ENCODE peak calls at places on chromosomes 2 and 18, in six cellular contexts. J, D, G, B, E and T are unnamed samples.

GRCh38 chr2:205477016-205477705 is 205.1 kb upstream of the NRP2 start:
- DNase-seq in J (no peak), D (no peak), G (no peak), B (peak; percentile 2), E (no peak), T (no peak)

GRCh38 chr2:40103590-40103989 is 324.5 kb upstream of the THUMPD2 start:
- DNase-seq in J (no peak), D (peak; percentile 45), G (no peak), B (peak; percentile 58), E (no peak), T (peak; percentile 84)

GRCh38 chr2:98502556-98503335 is 58.1 kb downstream of the INPP4A start:
- DNase-seq in J (no peak), D (peak; percentile 85), G (no peak), B (peak; percentile 86), E (no peak), T (peak; percentile 66)

GRCh38 chr2:73004889-73005596 is 66.5 kb downstream of the SFXN5 start:
- DNase-seq in J (peak; percentile 23), D (no peak), G (no peak), B (no peak), E (no peak), T (no peak)

GRCh38 chr2:7845332-7845731 is 836.5 kb upstream of the ID2 start:
- DNase-seq in J (no peak), D (peak; percentile 65), G (no peak), B (peak; percentile 56), E (no peak), T (peak; percentile 90)

GRCh38 chr2:1594281-1595171 is 149.8 kb downstream of the PXDN start:
- DNase-seq in J (peak; percentile 32), D (no peak), G (no peak), B (no peak), E (no peak), T (no peak)

GRCh38 chr18:24600076-24600654 is 139.7 kb downstream of the HRH4 start:
- DNase-seq in J (no peak), D (peak; percentile 72), G (no peak), B (peak; percentile 76), E (no peak), T (peak; percentile 76)

GRCh38 chr2:223897669-223898314 is 47.3 kb downstream of the WDFY1 start:
- DNase-seq in J (no peak), D (no peak), G (no peak), B (no peak), E (no peak), T (no peak)

GRCh38 chr2:31347788-31348187 is 66.8 kb downstream of the XDH start:
- DNase-seq in J (peak; percentile 58), D (peak; percentile 80), G (no peak), B (peak; percentile 77), E (no peak), T (peak; percentile 92)

GRCh38 chr2:1846046-1847015 is 102.0 kb upstream of the PXDN start:
- DNase-seq in J (no peak), D (no peak), G (no peak), B (no peak), E (no peak), T (no peak)

GRCh38 chr2:238339814-238340213 is 19.5 kb downstream of the TRAF3IP1 start:
- DNase-seq in J (no peak), D (no peak), G (no peak), B (no peak), E (no peak), T (no peak)

GRCh38 chr2:5664197-5664728 is 27.9 kb upstream of the SOX11 start:
- DNase-seq in J (no peak), D (no peak), G (no peak), B (no peak), E (no peak), T (no peak)

GRCh38 chr18:22570492-22570891 is 152.8 kb upstream of the CTAGE1 start:
- DNase-seq in J (no peak), D (no peak), G (no peak), B (no peak), E (no peak), T (no peak)

GRCh38 chr2:73263540-73264331 is 20.5 kb downstream of the FBXO41 start:
- DNase-seq in J (no peak), D (no peak), G (no peak), B (no peak), E (no peak), T (no peak)

GRCh38 chr2:182101263-182101662 is 115.6 kb downstream of the PPP1R1C start:
- DNase-seq in J (no peak), D (no peak), G (no peak), B (no peak), E (no peak), T (no peak)

GRCh38 chr2:107001964-107002696 is 116.2 kb upstream of the ST6GAL2 start:
- DNase-seq in J (no peak), D (no peak), G (no peak), B (peak; percentile 20), E (no peak), T (peak; percentile 82)

GRCh38 chr2:86221066-86221684 is 21.9 kb downstream of the MRPL35 start:
- DNase-seq in J (no peak), D (peak; percentile 74), G (no peak), B (peak; percentile 76), E (no peak), T (peak; percentile 71)

GRCh38 chr2:70094978-70095832 is 7.9 kb downstream of the PCBP1 start:
- DNase-seq in J (no peak), D (peak; percentile 80), G (no peak), B (peak; percentile 64), E (no peak), T (peak; percentile 50)

GRCh38 chr2:110873056-110873502 is 140.7 kb downstream of the ACOXL start:
- DNase-seq in J (no peak), D (no peak), G (no peak), B (no peak), E (no peak), T (no peak)

GRCh38 chr2:237141556-237141955 is 55.9 kb downstream of the COPS8 start:
- DNase-seq in J (peak; percentile 42), D (peak; percentile 69), G (no peak), B (peak; percentile 41), E (no peak), T (peak; percentile 100)

GRCh38 chr2:99140860-99141109 is 722 bp upstream of the C2orf15 start:
- DNase-seq in J (no peak), D (peak; percentile 34), G (no peak), B (peak; percentile 26), E (no peak), T (no peak)

DNA sequence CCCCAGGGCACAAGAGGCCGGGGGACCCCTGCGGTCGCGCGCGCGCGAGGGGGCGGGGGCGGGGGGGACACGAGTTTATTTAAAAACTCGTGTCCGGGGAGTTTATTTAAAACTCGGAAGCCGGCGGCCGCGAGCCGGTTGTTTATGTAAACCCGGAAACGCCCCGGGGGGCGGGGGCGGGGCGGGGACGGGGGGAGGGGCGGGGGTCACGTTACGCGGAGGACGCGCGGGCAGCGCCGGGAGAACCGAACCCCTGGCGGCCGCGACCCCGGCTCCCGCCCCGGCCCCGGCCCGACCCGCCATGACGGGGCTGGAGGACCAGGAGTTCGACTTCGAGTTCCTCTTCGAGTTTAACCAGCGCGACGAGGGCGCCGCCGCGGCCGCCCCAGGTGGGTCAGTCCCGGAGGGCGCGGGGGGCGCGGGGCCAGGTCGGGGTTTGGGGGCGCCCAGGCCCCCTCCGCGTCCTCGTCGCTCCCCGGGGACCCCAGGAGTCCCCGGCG is 4.4 kb downstream of the NFATC1 start:
- DNase-seq in J (peak; percentile 82), D (peak; percentile 53), G (peak; percentile 51), B (peak; percentile 57), E (no peak), T (no peak)
- H3K4me3 ChIP-seq in J (peak overlapping the region; percentile 81), D (peak overlapping the region; percentile 48), G (peak overlapping the region; percentile 84), B (peak overlapping the region; percentile 98), E (peak overlapping the region; percentile 64), T (peak overlapping the region; percentile 42)

GRCh38 chr2:226424971-226425370 is 374.6 kb downstream of the IRS1 start:
- DNase-seq in J (no peak), D (no peak), G (no peak), B (no peak), E (no peak), T (no peak)

GRCh38 chr2:226426292-226426736 is 373.3 kb downstream of the IRS1 start:
- DNase-seq in J (no peak), D (peak; percentile 84), G (no peak), B (peak; percentile 89), E (no peak), T (peak; percentile 95)

GRCh38 chr2:226427538-226428307 is 371.9 kb downstream of the IRS1 start:
- DNase-seq in J (peak; percentile 59), D (peak; percentile 73), G (no peak), B (peak; percentile 80), E (no peak), T (peak; percentile 96)

GRCh38 chr2:226420646-226421045 is 379.0 kb downstream of the IRS1 start:
- DNase-seq in J (no peak), D (no peak), G (no peak), B (no peak), E (no peak), T (peak; percentile 59)

DNA sequence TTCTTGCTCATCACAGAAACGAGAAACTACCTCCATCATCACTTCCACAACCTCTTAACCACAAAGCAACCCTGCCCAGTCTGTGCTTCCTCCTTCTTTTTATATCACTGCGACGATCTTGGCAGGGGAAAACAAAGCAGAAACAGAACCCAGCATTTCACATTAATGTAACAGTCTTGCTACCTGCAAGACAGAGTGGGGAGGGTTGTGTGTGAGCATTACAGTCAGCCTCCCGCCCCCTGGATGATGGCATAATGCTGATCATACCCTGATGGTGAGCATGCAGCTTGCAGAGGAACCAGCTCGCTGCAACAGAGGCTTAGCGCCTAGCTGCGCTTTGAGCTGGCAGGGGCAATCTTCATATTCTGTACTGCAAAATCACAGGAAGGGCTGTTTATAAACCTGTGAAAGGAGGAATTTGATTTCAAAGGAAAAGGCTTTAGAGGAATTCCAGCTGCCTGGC is 376.1 kb downstream of the IRS1 start:
- DNase-seq in J (no peak), D (peak; percentile 17), G (no peak), B (no peak), E (no peak), T (no peak)
- H3K4me3 ChIP-seq in J (no peak overlapping the region), D (no peak overlapping the region), G (no peak overlapping the region), B (no peak overlapping the region), E (no peak overlapping the region), T (no peak overlapping the region)

DNA sequence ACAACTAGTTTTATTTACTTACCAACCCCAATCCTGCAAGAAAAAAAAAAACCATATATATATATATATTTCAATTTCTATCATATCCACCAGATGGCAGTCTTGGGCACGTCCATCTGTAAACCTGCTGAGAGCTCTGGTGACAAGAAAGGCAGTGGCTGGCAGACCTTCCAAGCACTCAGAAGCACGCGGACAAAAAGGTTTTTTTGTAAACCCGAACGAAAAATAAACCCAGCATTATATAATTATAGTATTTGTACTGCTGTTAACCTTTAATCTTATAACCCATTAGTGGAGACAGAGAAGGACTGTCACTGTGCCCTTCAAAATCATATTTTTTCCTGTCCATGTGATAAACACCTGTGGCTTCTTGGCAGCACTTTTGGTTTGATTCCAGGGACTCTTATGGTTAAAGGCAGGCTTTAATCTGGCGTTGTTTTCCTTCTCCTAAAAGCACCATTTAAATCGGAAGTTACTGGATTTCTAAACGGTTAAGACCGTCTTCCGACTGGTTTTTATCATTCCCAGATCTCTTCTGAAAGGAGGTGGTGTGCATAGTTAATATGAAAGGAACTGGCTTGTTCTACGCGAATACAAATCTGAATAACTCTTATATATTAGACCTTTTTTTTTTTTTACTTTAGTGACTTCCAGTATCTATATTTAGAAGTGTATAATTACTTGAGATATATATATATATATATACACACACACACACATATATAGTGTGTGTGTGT is 31.0 kb upstream of the SLC3A1 start:
- DNase-seq in J (peak; percentile 63), D (peak; percentile 84), G (peak; percentile 20), B (peak; percentile 85), E (no peak), T (peak; percentile 76)
- H3K4me3 ChIP-seq in J (peak overlapping the region; percentile 61), D (no peak overlapping the region), G (no peak overlapping the region), B (no peak overlapping the region), E (no peak overlapping the region), T (peak overlapping the region; percentile 25)

GRCh38 chr2:200319587-200320337 is 13.3 kb downstream of the SPATS2L start:
- DNase-seq in J (no peak), D (peak; percentile 75), G (no peak), B (peak; percentile 75), E (no peak), T (peak; percentile 74)
- H3K4me3 ChIP-seq in J (no peak overlapping the region), D (no peak overlapping the region), G (no peak overlapping the region), B (no peak overlapping the region), E (no peak overlapping the region), T (no peak overlapping the region)